ENCODE peak calls at places on chromosomes 1 and 21, in seven cellular contexts. N is upper lobe of right lung, R is mesendoderm, A is K562, E is astrocyte, I is prostate gland, Z is sigmoid colon. Y is an unnamed sample.
A peak's percentile ranks its signal among the peaks of the same experiment; 100 is the strongest.

GRCh38 chr1:88784551-88784950 is 100.5 kb downstream of the PKN2 start:
- DNase-seq in N (no peak), R (no peak), Z (no peak), E (no peak), A (no peak), I (no peak), Y (no peak)

GRCh38 chr1:30599721-30600120 is 123.7 kb downstream of the MATN1 start:
- DNase-seq in Z (peak; percentile 73), I (no peak), E (no peak), A (no peak), R (no peak), N (no peak), Y (no peak)

GRCh38 chr1:100573960-100574359 is 36.0 kb downstream of the GPR88 start:
- DNase-seq in I (no peak), N (no peak), E (no peak), Z (no peak), R (no peak), A (no peak), Y (no peak)

GRCh38 chr1:214933375-214933774 is 149.2 kb upstream of the KCNK2 start:
- DNase-seq in N (no peak), E (no peak), A (no peak), Z (no peak), R (no peak), I (no peak), Y (no peak)

GRCh38 chr1:244354810-244355278 is 96.9 kb downstream of the ADSS2 start:
- DNase-seq in R (no peak), E (peak; percentile 33), I (no peak), Z (no peak), N (no peak), A (no peak), Y (no peak)

GRCh38 chr1:25128168-25128621 is 104.1 kb downstream of the SYF2 start:
- DNase-seq in R (no peak), I (no peak), N (no peak), E (no peak), A (no peak), Z (no peak), Y (no peak)

GRCh38 chr1:113786055-113786454 is 26.2 kb downstream of the RSBN1 start:
- DNase-seq in N (no peak), R (no peak), I (no peak), A (no peak), E (no peak), Z (no peak), Y (no peak)

GRCh38 chr1:231806623-231807470 is 180.3 kb downstream of the DISC1 start:
- DNase-seq in R (peak; percentile 89), A (peak; percentile 49), E (no peak), N (peak; percentile 72), Z (peak; percentile 67), I (no peak), Y (no peak)

GRCh38 chr1:27862671-27863551 is 9.4 kb upstream of the THEMIS2 start:
- DNase-seq in Z (peak; percentile 78), I (no peak), R (peak; percentile 83), E (peak; percentile 92), A (no peak), N (peak; percentile 72), Y (no peak)

GRCh38 chr21:35015435-35016024 is 33.6 kb downstream of the RUNX1 start:
- DNase-seq in N (no peak), E (no peak), A (no peak), I (no peak), Z (no peak), R (no peak), Y (no peak)

GRCh38 chr21:42666023-42666747 is 12.8 kb downstream of the PDE9A start:
- DNase-seq in I (no peak), Z (peak; percentile 87), N (no peak), E (no peak), R (peak; percentile 39), A (peak; percentile 95), Y (no peak)

GRCh38 chr1:87203890-87204289 is 124.8 kb upstream of the LMO4 start:
- DNase-seq in N (no peak), Z (no peak), R (no peak), A (no peak), E (peak; percentile 70), I (no peak), Y (no peak)

GRCh38 chr1:96992871-96993270 is 271.3 kb downstream of the PTBP2 start:
- DNase-seq in N (no peak), I (no peak), E (peak; percentile 68), A (no peak), R (no peak), Z (no peak), Y (no peak)

GRCh38 chr1:237672748-237673147 is 218.0 kb downstream of the ZP4 start:
- DNase-seq in A (no peak), R (peak; percentile 44), Z (no peak), I (no peak), E (no peak), N (no peak), Y (no peak)

GRCh38 chr1:203059485-203059884 is 26.3 kb downstream of the MYOG start:
- DNase-seq in A (no peak), N (no peak), Z (no peak), I (no peak), E (no peak), R (no peak), Y (no peak)

DNA sequence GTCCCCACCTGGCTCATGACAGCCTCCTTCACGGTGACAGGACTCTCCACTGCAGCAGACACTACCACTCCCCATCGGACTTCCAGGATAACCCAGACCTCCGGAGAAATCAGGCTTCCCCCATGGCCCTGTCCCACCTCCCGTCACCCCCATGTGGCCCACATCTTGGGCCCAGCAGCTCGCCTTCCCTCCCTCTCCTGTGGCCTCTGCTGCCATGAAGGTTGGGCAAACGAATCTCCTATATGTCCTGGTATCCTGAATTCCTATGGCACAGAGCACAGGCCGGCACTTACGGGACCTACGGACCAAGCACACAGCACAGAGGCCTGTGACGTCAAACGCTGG is 82.0 kb downstream of the NPHP4 start:
- DNase-seq in Z (no peak), I (no peak), A (no peak), N (no peak), R (no peak), E (no peak), Y (no peak)
- H3K4me1 ChIP-seq in Z (no peaks in the 10 kb centered on the region), I (no peaks in the 10 kb centered on the region), A (peaks cover 31% of the 10 kb centered on the region), N (no peaks in the 10 kb centered on the region), R (no peaks in the 10 kb centered on the region), E (no peaks in the 10 kb centered on the region), Y (no peaks in the 10 kb centered on the region)

GRCh38 chr1:208188607-208189006 is 55.6 kb downstream of the PLXNA2 start:
- DNase-seq in Z (no peak), R (no peak), N (no peak), A (no peak), E (no peak), I (no peak), Y (no peak)

GRCh38 chr1:208189716-208190115 is 54.5 kb downstream of the PLXNA2 start:
- DNase-seq in I (no peak), R (no peak), A (no peak), E (no peak), Z (no peak), N (no peak), Y (no peak)

GRCh38 chr1:208187499-208188041 is 56.6 kb downstream of the PLXNA2 start:
- DNase-seq in Z (no peak), N (no peak), R (no peak), I (no peak), A (no peak), E (no peak), Y (no peak)

GRCh38 chr1:208190784-208191183 is 53.4 kb downstream of the PLXNA2 start:
- DNase-seq in A (no peak), Z (no peak), R (no peak), N (no peak), I (no peak), E (no peak), Y (no peak)

DNA sequence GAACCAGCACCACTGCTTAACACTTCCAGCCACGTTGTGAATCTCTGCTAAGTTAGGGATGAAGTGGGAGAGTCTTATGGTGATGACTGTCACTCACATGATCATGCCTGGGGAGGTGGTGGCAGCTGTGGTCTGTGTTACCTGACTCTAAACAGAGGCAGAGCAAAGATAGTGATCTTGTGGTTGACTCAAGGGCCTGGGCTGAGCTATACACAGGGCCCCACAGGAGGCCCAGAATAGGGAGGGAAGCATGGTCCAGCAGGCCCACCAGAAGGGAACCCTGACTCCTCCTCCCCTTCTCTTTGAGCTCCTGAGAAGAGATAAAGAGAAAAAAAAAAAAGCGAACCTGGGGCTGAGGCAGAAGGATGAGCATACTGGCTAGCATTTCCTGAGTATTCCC is 55.0 kb downstream of the PLXNA2 start:
- DNase-seq in N (no peak), E (no peak), R (peak; percentile 51), I (no peak), A (peak; percentile 74), Z (no peak), Y (no peak)
- H3K4me1 ChIP-seq in N (peaks cover 11% of the 10 kb centered on the region), E (peaks cover 19% of the 10 kb centered on the region), R (no peaks in the 10 kb centered on the region), I (no peaks in the 10 kb centered on the region), A (peaks cover 26% of the 10 kb centered on the region), Z (peaks cover 29% of the 10 kb centered on the region), Y (peaks cover 9% of the 10 kb centered on the region)

GRCh38 chr1:36286802-36287201 is 19.4 kb upstream of the SH3D21 start:
- DNase-seq in A (no peak), R (no peak), Z (no peak), I (no peak), N (no peak), E (no peak), Y (no peak)

GRCh38 chr1:36285450-36286101 is 20.6 kb upstream of the SH3D21 start:
- DNase-seq in Z (peak; percentile 82), N (no peak), R (peak; percentile 89), A (peak; percentile 77), E (peak; percentile 73), I (peak; percentile 90), Y (no peak)

GRCh38 chr1:36284061-36284460 is 22.1 kb upstream of the SH3D21 start:
- DNase-seq in N (no peak), Z (no peak), I (no peak), R (no peak), E (no peak), A (no peak), Y (no peak)

GRCh38 chr1:36287595-36287994 is 18.6 kb upstream of the SH3D21 start:
- DNase-seq in R (no peak), E (no peak), N (no peak), Z (no peak), I (no peak), A (no peak), Y (no peak)

GRCh38 chr1:36284517-36284916 is 21.7 kb upstream of the SH3D21 start:
- DNase-seq in R (no peak), A (no peak), E (no peak), I (no peak), Z (no peak), N (no peak), Y (no peak)
- H3K4me1 ChIP-seq in R (no peaks in the 10 kb centered on the region), A (no peaks in the 10 kb centered on the region), E (no peaks in the 10 kb centered on the region), I (peaks cover 7% of the 10 kb centered on the region), Z (peaks cover 23% of the 10 kb centered on the region), N (peaks cover 4% of the 10 kb centered on the region), Y (peaks cover 8% of the 10 kb centered on the region)

GRCh38 chr1:1910651-1911389 is 4.2 kb upstream of the CALML6 start:
- DNase-seq in E (no peak), Z (peak; percentile 64), A (no peak), R (no peak), N (no peak), I (no peak), Y (no peak)

GRCh38 chr1:1908506-1908791 is 6.6 kb upstream of the CALML6 start:
- DNase-seq in E (no peak), Z (peak; percentile 81), A (no peak), N (no peak), I (no peak), R (no peak), Y (no peak)

GRCh38 chr1:1907098-1907736 is 7.8 kb upstream of the CALML6 start:
- DNase-seq in I (no peak), N (peak; percentile 65), R (peak; percentile 47), E (no peak), Z (no peak), A (no peak), Y (no peak)

GRCh38 chr1:1911390-1912041 is 3.5 kb upstream of the CALML6 start:
- DNase-seq in E (no peak), Z (peak; percentile 59), R (no peak), N (no peak), I (no peak), A (no peak), Y (no peak)

GRCh38 chr1:1910033-1910465 is 5.0 kb upstream of the CALML6 start:
- DNase-seq in Z (peak; percentile 61), N (no peak), I (no peak), E (no peak), R (no peak), A (no peak), Y (no peak)
- H3K4me1 ChIP-seq in Z (peaks cover 20% of the 10 kb centered on the region), N (peaks cover 13% of the 10 kb centered on the region), I (peaks cover 5% of the 10 kb centered on the region), E (peaks cover 12% of the 10 kb centered on the region), R (no peaks in the 10 kb centered on the region), A (peaks cover 59% of the 10 kb centered on the region), Y (peaks cover 8% of the 10 kb centered on the region)

Y was measured in thoracic aorta.